ENCODE peak calls at places on chromosomes 5 and 9, in ten cellular contexts. One of them, this sample, is unnamed.

GRCh38 chr5:33501260-33501659 is 60.5 kb downstream of the TARS1 start:
- DNase-seq in OCI-LY7: no peak
- DNase-seq in fibroblast of gingiva: no peak
- DNase-seq in stimulated activated naive CD4-positive, alpha-beta T cell: no peak
- DNase-seq in mesothelial cell of epicardium: no peak
- DNase-seq in HEK293T: no peak
- DNase-seq in MG63: no peak
- DNase-seq in OCI-M1: no peak
- DNase-seq in coronary artery: no peak
- DNase-seq in right atrium auricular region: no peak
- DNase-seq in this sample: no peak

GRCh38 chr9:91426123-91426745 is 2.6 kb upstream of the NFIL3 start:
- DNase-seq in OCI-LY7: peak
- DNase-seq in fibroblast of gingiva: peak
- DNase-seq in stimulated activated naive CD4-positive, alpha-beta T cell: no peak
- DNase-seq in mesothelial cell of epicardium: no peak
- DNase-seq in HEK293T: peak
- DNase-seq in MG63: no peak
- DNase-seq in OCI-M1: peak
- DNase-seq in coronary artery: no peak
- DNase-seq in right atrium auricular region: no peak
- DNase-seq in this sample: peak

GRCh38 chr5:82346376-82347212 is 68.4 kb upstream of the RPS23 start:
- DNase-seq in OCI-LY7: no peak
- DNase-seq in fibroblast of gingiva: no peak
- DNase-seq in stimulated activated naive CD4-positive, alpha-beta T cell: no peak
- DNase-seq in mesothelial cell of epicardium: no peak
- DNase-seq in HEK293T: no peak
- DNase-seq in MG63: no peak
- DNase-seq in OCI-M1: no peak
- DNase-seq in coronary artery: no peak
- DNase-seq in right atrium auricular region: no peak
- DNase-seq in this sample: no peak

GRCh38 chr5:104347119-104347708 is 784.6 kb upstream of the NUDT12 start:
- DNase-seq in OCI-LY7: no peak
- DNase-seq in fibroblast of gingiva: peak
- DNase-seq in stimulated activated naive CD4-positive, alpha-beta T cell: no peak
- DNase-seq in mesothelial cell of epicardium: no peak
- DNase-seq in HEK293T: no peak
- DNase-seq in MG63: no peak
- DNase-seq in OCI-M1: peak
- DNase-seq in coronary artery: no peak
- DNase-seq in right atrium auricular region: no peak
- DNase-seq in this sample: no peak

GRCh38 chr9:116450378-116451139 is 236.5 kb upstream of the TRIM32 start:
- DNase-seq in OCI-LY7: no peak
- DNase-seq in fibroblast of gingiva: peak
- DNase-seq in stimulated activated naive CD4-positive, alpha-beta T cell: no peak
- DNase-seq in mesothelial cell of epicardium: no peak
- DNase-seq in HEK293T: no peak
- DNase-seq in MG63: peak
- DNase-seq in OCI-M1: peak
- DNase-seq in coronary artery: no peak
- DNase-seq in right atrium auricular region: no peak
- DNase-seq in this sample: no peak

GRCh38 chr5:131589510-131590348 is 45.3 kb downstream of the RAPGEF6 start:
- DNase-seq in OCI-LY7: peak
- DNase-seq in fibroblast of gingiva: peak
- DNase-seq in stimulated activated naive CD4-positive, alpha-beta T cell: no peak
- DNase-seq in mesothelial cell of epicardium: no peak
- DNase-seq in HEK293T: peak
- DNase-seq in MG63: no peak
- DNase-seq in OCI-M1: peak
- DNase-seq in coronary artery: no peak
- DNase-seq in right atrium auricular region: no peak
- DNase-seq in this sample: peak

GRCh38 chr5:1090538-1090937 is 21.3 kb downstream of the SLC12A7 start:
- DNase-seq in OCI-LY7: no peak
- DNase-seq in fibroblast of gingiva: no peak
- DNase-seq in stimulated activated naive CD4-positive, alpha-beta T cell: no peak
- DNase-seq in mesothelial cell of epicardium: no peak
- DNase-seq in HEK293T: no peak
- DNase-seq in MG63: peak
- DNase-seq in OCI-M1: no peak
- DNase-seq in coronary artery: no peak
- DNase-seq in right atrium auricular region: no peak
- DNase-seq in this sample: no peak

GRCh38 chr9:10268500-10269485 is 344.0 kb downstream of the PTPRD start:
- DNase-seq in OCI-LY7: peak
- DNase-seq in fibroblast of gingiva: no peak
- DNase-seq in stimulated activated naive CD4-positive, alpha-beta T cell: no peak
- DNase-seq in mesothelial cell of epicardium: peak
- DNase-seq in HEK293T: peak
- DNase-seq in MG63: peak
- DNase-seq in OCI-M1: peak
- DNase-seq in coronary artery: no peak
- DNase-seq in right atrium auricular region: no peak
- DNase-seq in this sample: no peak

This sample was measured in central memory CD4-positive, alpha-beta T cell.